ENCODE peak calls at places on chromosomes 2 and 18, in ten cellular contexts. S is heart left ventricle, C is Peyer's patch, K is K562, V is H1, Z is upper lobe of left lung, H is lower leg skin, L is HCT116, W is erythroblast, P is sigmoid colon. D is an unnamed sample.

GRCh38 chr18:907171-907879 is 2.7 kb downstream of the ADCYAP1 start:
- DNase-seq in S (no peak), C (peak; percentile 48), K (no peak), V (peak; percentile 70), Z (peak; percentile 87), H (peak; percentile 82), L (no peak), W (no peak), P (no peak), D (no peak)

GRCh38 chr2:85501244-85501643 is 37.7 kb upstream of the MAT2A start:
- DNase-seq in S (no peak), C (no peak), K (peak; percentile 82), V (no peak), Z (no peak), H (peak; percentile 32), L (no peak), W (peak; percentile 29), P (no peak), D (no peak)

GRCh38 chr18:80175451-80176235 is 66.6 kb downstream of the ADNP2 start:
- DNase-seq in S (no peak), C (no peak), K (no peak), V (no peak), Z (no peak), H (no peak), L (no peak), W (no peak), P (no peak), D (no peak)

GRCh38 chr18:78561757-78562445 is 417.7 kb upstream of the SALL3 start:
- DNase-seq in S (no peak), C (no peak), K (no peak), V (no peak), Z (peak; percentile 43), H (no peak), L (no peak), W (no peak), P (no peak), D (no peak)

GRCh38 chr18:37403100-37403781 is 162.4 kb downstream of the CELF4 start:
- DNase-seq in S (no peak), C (no peak), K (no peak), V (no peak), Z (peak; percentile 56), H (no peak), L (no peak), W (no peak), P (no peak), D (no peak)

GRCh38 chr2:100643906-100644501 is 81.2 kb downstream of the PDCL3 start:
- DNase-seq in S (no peak), C (no peak), K (no peak), V (no peak), Z (no peak), H (no peak), L (no peak), W (no peak), P (no peak), D (no peak)

GRCh38 chr2:68317971-68318685 is 1.6 kb downstream of the CNRIP1 start:
- DNase-seq in S (no peak), C (no peak), K (no peak), V (no peak), Z (no peak), H (no peak), L (no peak), W (peak; percentile 76), P (no peak), D (no peak)

GRCh38 chr2:74741651-74742050 is 87.6 kb downstream of the SEMA4F start:
- DNase-seq in S (no peak), C (no peak), K (no peak), V (no peak), Z (no peak), H (no peak), L (no peak), W (no peak), P (no peak), D (no peak)

GRCh38 chr18:28168725-28169124 is 8.2 kb downstream of the CDH2 start:
- DNase-seq in S (no peak), C (no peak), K (no peak), V (no peak), Z (no peak), H (no peak), L (no peak), W (no peak), P (no peak), D (no peak)

GRCh38 chr2:45497355-45497754 is 113.7 kb downstream of the SRBD1 start:
- DNase-seq in S (no peak), C (no peak), K (peak; percentile 4), V (no peak), Z (no peak), H (no peak), L (no peak), W (no peak), P (no peak), D (no peak)

GRCh38 chr2:235270951-235271350 is 222.9 kb upstream of the AGAP1 start:
- DNase-seq in S (no peak), C (no peak), K (peak; percentile 3), V (no peak), Z (no peak), H (no peak), L (no peak), W (no peak), P (no peak), D (no peak)

GRCh38 chr2:198807131-198807530 is 650.6 kb downstream of the SATB2 start:
- DNase-seq in S (no peak), C (no peak), K (no peak), V (no peak), Z (no peak), H (no peak), L (no peak), W (no peak), P (no peak), D (no peak)

GRCh38 chr18:8810157-8810556 is 104.8 kb downstream of the MTCL1 start:
- DNase-seq in S (no peak), C (no peak), K (no peak), V (no peak), Z (peak; percentile 27), H (peak; percentile 36), L (no peak), W (no peak), P (no peak), D (no peak)

DNA sequence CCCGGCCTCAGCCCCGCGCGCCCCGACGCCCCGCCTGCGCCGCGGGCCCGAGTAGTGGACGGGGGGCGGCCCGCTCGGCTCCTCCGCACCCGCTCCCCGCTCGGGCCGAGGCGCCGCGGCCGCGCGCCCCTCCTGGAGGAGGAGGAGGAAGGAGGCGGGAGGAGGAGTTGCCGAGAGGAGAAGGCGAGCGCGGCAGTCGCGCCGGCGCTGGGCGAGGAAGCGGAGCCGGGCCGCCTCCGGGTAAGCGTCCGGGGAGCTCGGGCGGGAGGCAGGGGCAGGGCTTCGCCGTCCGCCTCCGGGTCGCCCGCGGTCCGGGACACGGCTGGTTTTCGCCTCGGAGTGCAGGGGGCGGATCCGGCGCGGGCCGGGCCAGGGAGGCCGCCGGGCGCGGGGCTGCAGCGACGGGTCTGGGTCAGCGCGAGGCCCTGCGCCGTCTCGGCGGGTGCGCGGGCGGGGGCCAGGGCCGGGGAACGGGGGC is at the start of gene SOCS6:
- DNase-seq in S (peak; percentile 86), C (peak; percentile 82), K (peak; percentile 54), V (peak; percentile 76), Z (peak; percentile 93), H (peak; percentile 88), L (no peak), W (peak; percentile 79), P (peak; percentile 74), D (peak; percentile 30)
- TF ChIP-seq POLR2A in S (peak; percentile 57), C (peak; percentile 62), K (peak; percentile 37), V (peak; percentile 88), Z (peak; percentile 82), H (peak; percentile 53), L (peak; percentile 53), W (peak; percentile 42), P (no peak), D (peak; percentile 42)

GRCh38 chr18:39344487-39344886 is 1778.9 kb upstream of the CELF4 start:
- DNase-seq in S (no peak), C (no peak), K (no peak), V (no peak), Z (no peak), H (no peak), L (no peak), W (no peak), P (no peak), D (no peak)

GRCh38 chr18:39345321-39345720 is 1779.7 kb upstream of the CELF4 start:
- DNase-seq in S (no peak), C (no peak), K (no peak), V (no peak), Z (no peak), H (no peak), L (no peak), W (no peak), P (no peak), D (no peak)

GRCh38 chr18:39341106-39341505 is 1775.5 kb upstream of the CELF4 start:
- DNase-seq in S (no peak), C (no peak), K (no peak), V (no peak), Z (no peak), H (no peak), L (no peak), W (no peak), P (no peak), D (no peak)

DNA sequence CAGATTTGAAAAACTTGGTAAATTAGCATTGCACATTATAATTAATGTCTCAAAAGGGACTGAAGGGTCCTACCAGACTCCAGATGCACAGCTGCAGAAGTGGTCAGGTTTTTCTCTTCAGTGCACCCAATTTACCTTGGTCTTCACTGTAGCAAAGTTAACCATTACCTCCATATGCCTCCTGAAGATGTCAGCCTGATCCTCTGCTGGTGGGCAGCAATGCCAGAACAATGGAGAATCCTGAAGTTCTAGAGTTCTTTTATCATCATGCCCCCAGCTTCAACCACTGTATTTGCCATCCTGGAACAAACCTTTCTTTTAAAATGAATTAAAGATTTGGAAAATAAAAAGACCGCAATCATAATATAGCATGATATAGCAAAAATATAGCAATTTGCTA is 1774.8 kb upstream of the CELF4 start:
- DNase-seq in S (no peak), C (no peak), K (no peak), V (no peak), Z (no peak), H (no peak), L (no peak), W (no peak), P (no peak), D (no peak)
- TF ChIP-seq POLR2A in S (no peak), C (no peak), K (no peak), V (no peak), Z (no peak), H (no peak), L (no peak), W (no peak), P (no peak), D (no peak)

GRCh38 chr2:134453973-134454372 is 200.1 kb downstream of the MGAT5 start:
- DNase-seq in S (no peak), C (no peak), K (no peak), V (no peak), Z (no peak), H (peak; percentile 63), L (no peak), W (no peak), P (no peak), D (no peak)
- TF ChIP-seq POLR2A in S (no peak), C (no peak), K (no peak), V (no peak), Z (no peak), H (no peak), L (no peak), W (no peak), P (no peak), D (no peak)

DNA sequence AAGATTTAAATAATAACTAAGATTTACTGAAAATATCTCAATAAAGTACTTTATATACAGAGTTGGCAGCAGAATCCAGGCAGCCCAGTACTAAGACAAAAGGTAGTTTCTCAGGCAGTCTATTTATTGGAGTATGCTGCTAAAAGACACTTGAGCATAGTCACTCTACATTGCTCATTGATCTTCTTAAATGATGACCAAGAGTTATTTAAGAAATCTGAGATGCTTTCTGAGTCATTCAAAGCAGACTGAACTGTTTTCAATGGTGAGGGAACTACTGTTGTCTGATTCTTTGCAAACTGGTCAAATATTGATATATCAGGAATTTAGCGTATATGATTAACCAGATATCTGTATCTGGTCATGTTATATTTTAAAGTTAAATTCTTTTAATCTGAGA is 133.6 kb downstream of the PHLPP1 start:
- DNase-seq in S (no peak), C (no peak), K (no peak), V (no peak), Z (no peak), H (no peak), L (no peak), W (no peak), P (no peak), D (no peak)
- TF ChIP-seq POLR2A in S (no peak), C (no peak), K (no peak), V (no peak), Z (no peak), H (no peak), L (no peak), W (no peak), P (no peak), D (no peak)

D was measured in prostate gland.